ENCODE peak calls at places on chromosomes 4 and X, in five cellular contexts. I is HCT116, D is transverse colon, W is Panc1, P is spleen. L is an unnamed sample.

GRCh38 chr4:83589283-83589682 is 53.4 kb downstream of the GPAT3 start:
- DNase-seq in I (no peak), D (no peak), W (no peak), P (no peak), L (no peak)

GRCh38 chrX:34875204-34875603 is 67.4 kb upstream of the FAM47B start:
- DNase-seq in I (no peak), D (no peak), W (peak), P (no peak), L (no peak)

GRCh38 chrX:43108828-43109227 is 330.9 kb upstream of the PPP1R2C start:
- DNase-seq in I (no peak), D (no peak), W (no peak), P (no peak), L (no peak)

GRCh38 chr4:123052007-123052406 is 129.6 kb upstream of the NUDT6 start:
- DNase-seq in I (no peak), D (no peak), W (no peak), P (no peak), L (no peak)

GRCh38 chr4:7217039-7217438 is 24.7 kb downstream of the SORCS2 start:
- DNase-seq in I (no peak), D (no peak), W (no peak), P (no peak), L (no peak)

GRCh38 chr4:134636332-134637055 is 434.9 kb upstream of the PABPC4L start:
- DNase-seq in I (no peak), D (no peak), W (no peak), P (no peak), L (no peak)

GRCh38 chrX:125757794-125758564 is 408.1 kb downstream of the DCAF12L2 start:
- DNase-seq in I (no peak), D (no peak), W (no peak), P (no peak), L (no peak)

GRCh38 chr4:53490161-53490915 is 100.9 kb downstream of the LNX1 start:
- DNase-seq in I (no peak), D (no peak), W (no peak), P (no peak), L (no peak)

GRCh38 chr4:185566425-185566824 is 31.1 kb upstream of the PDLIM3 start:
- DNase-seq in I (no peak), D (no peak), W (no peak), P (no peak), L (no peak)

GRCh38 chr4:7243609-7244342 is 51.4 kb downstream of the SORCS2 start:
- DNase-seq in I (no peak), D (no peak), W (no peak), P (no peak), L (no peak)

GRCh38 chr4:113077611-113078010 is 28.2 kb downstream of the ANK2 start:
- DNase-seq in I (no peak), D (no peak), W (no peak), P (no peak), L (no peak)

GRCh38 chr4:169810325-169811323 is 52.9 kb upstream of the HPF1 start:
- DNase-seq in I (peak), D (peak), W (peak), P (no peak), L (peak)

GRCh38 chrX:137428777-137429564 is 137.0 kb upstream of the ZIC3 start:
- DNase-seq in I (no peak), D (no peak), W (no peak), P (no peak), L (peak)

GRCh38 chr4:65918872-65919271 is 248.6 kb upstream of the EPHA5 start:
- DNase-seq in I (no peak), D (no peak), W (no peak), P (no peak), L (peak)

GRCh38 chr4:155207534-155208257 is 740 bp upstream of the NPY2R start:
- DNase-seq in I (no peak), D (peak), W (no peak), P (no peak), L (peak)

GRCh38 chr4:13509442-13509841 is 25.3 kb upstream of the RAB28 start:
- DNase-seq in I (no peak), D (no peak), W (no peak), P (no peak), L (peak)

GRCh38 chrX:154051210-154051810 is 31.6 kb upstream of the IRAK1 start:
- DNase-seq in I (peak), D (peak), W (peak), P (no peak), L (peak)

GRCh38 chr4:109155682-109156243 is 146.7 kb downstream of the COL25A1 start:
- DNase-seq in I (no peak), D (no peak), W (no peak), P (no peak), L (no peak)

GRCh38 chr4:150139297-150139696 is 61.1 kb downstream of the DCLK2 start:
- DNase-seq in I (no peak), D (no peak), W (no peak), P (no peak), L (no peak)

GRCh38 chr4:41339812-41340809 is 83.4 kb downstream of the UCHL1 start:
- DNase-seq in I (no peak), D (no peak), W (no peak), P (no peak), L (peak)

GRCh38 chrX:10327651-10328050 is 170.9 kb downstream of the CLCN4 start:
- DNase-seq in I (peak), D (no peak), W (no peak), P (no peak), L (peak)

GRCh38 chr4:174305961-174306360 is 22.2 kb downstream of the CEP44 start:
- DNase-seq in I (no peak), D (no peak), W (no peak), P (no peak), L (no peak)

GRCh38 chr4:28966982-28967381 is 1753.2 kb upstream of the PCDH7 start:
- DNase-seq in I (no peak), D (no peak), W (peak), P (no peak), L (no peak)

GRCh38 chr4:41572414-41572986 is 34.5 kb downstream of the LIMCH1 start:
- DNase-seq in I (no peak), D (no peak), W (no peak), P (no peak), L (no peak)

GRCh38 chrX:13469963-13470679 is 99.3 kb upstream of the EGFL6 start:
- DNase-seq in I (no peak), D (no peak), W (no peak), P (no peak), L (no peak)

GRCh38 chr4:108160741-108161352 is 7.9 kb downstream of the LEF1 start:
- DNase-seq in I (no peak), D (no peak), W (no peak), P (no peak), L (peak)

GRCh38 chr4:64125354-64125753 is 283.9 kb downstream of the TECRL start:
- DNase-seq in I (no peak), D (no peak), W (no peak), P (no peak), L (no peak)

GRCh38 chr4:10086506-10087120 is 30.0 kb downstream of the WDR1 start:
- DNase-seq in I (no peak), D (no peak), W (no peak), P (peak), L (no peak)

GRCh38 chrX:11757729-11758399 is at the start of gene MSL3:
- DNase-seq in I (no peak), D (peak), W (no peak), P (peak), L (peak)

GRCh38 chr4:36243355-36244256 is 708 bp downstream of the ARAP2 start:
- DNase-seq in I (no peak), D (peak), W (no peak), P (no peak), L (peak)

GRCh38 chrX:41695464-41695863 is 6.7 kb downstream of the GPR34 start:
- DNase-seq in I (no peak), D (no peak), W (no peak), P (no peak), L (peak)

GRCh38 chr4:16225996-16226815 is at the start of gene TAPT1:
- DNase-seq in I (no peak), D (peak), W (no peak), P (peak), L (peak)

GRCh38 chr4:184384056-184384809 is 90.1 kb downstream of the IRF2 start:
- DNase-seq in I (no peak), D (peak), W (peak), P (peak), L (peak)

GRCh38 chrX:152927858-152928760 is 30.2 kb downstream of the ZNF185 start:
- DNase-seq in I (no peak), D (no peak), W (no peak), P (peak), L (no peak)

GRCh38 chr4:1469596-1470392 is 63.6 kb upstream of the NKX1-1 start:
- DNase-seq in I (no peak), D (peak), W (no peak), P (peak), L (no peak)

GRCh38 chr4:164937576-164938270 is 39.7 kb downstream of the TRIM61 start:
- DNase-seq in I (no peak), D (no peak), W (no peak), P (no peak), L (peak)

GRCh38 chrX:72366178-72366577 is 60.5 kb upstream of the CITED1 start:
- DNase-seq in I (no peak), D (no peak), W (no peak), P (no peak), L (no peak)
- TF ChIP-seq POLR2AphosphoS5 in I (no peak), D (no peak), W (no peak), P (no peak), L (no peak)

DNA sequence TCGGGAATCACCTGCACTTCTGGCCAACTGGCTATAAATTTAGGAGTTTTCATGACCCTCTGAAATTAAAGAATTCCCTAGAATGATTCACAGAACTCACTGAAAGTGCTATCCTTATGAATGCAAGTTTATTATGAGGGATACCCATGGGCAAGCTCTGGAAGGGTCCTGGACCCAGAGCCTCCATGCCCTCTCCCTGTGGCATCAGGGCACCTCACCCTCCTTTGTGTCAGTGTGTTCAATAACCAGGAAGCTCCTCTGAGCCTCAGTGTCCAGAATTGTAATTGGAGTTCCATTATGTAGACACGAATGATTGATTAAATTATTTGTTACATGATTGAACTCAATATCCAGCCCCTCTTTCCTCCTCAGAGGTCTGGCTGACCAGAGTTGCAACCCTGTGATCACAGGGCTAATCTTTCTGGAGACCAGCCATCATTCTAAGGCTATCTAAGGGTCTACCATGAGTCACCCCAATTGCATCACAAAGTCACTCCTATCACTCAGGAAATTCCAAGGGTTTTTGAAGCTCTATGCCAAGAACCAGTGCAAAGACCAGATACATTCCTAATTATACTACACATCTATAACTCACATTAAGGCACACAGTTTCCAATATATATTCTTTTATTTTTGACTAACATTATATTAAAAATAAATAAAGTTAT is 8.9 kb downstream of the ANXA3 start:
- DNase-seq in I (peak), D (no peak), W (no peak), P (no peak), L (no peak)
- TF ChIP-seq POLR2AphosphoS5 in I (peak), D (no peak), W (no peak), P (no peak), L (no peak)

GRCh38 chrX:40261955-40262596 is 164.3 kb upstream of the BCOR start:
- DNase-seq in I (no peak), D (no peak), W (no peak), P (peak), L (no peak)
- TF ChIP-seq POLR2AphosphoS5 in I (no peak), D (no peak), W (no peak), P (peak), L (no peak)

DNA sequence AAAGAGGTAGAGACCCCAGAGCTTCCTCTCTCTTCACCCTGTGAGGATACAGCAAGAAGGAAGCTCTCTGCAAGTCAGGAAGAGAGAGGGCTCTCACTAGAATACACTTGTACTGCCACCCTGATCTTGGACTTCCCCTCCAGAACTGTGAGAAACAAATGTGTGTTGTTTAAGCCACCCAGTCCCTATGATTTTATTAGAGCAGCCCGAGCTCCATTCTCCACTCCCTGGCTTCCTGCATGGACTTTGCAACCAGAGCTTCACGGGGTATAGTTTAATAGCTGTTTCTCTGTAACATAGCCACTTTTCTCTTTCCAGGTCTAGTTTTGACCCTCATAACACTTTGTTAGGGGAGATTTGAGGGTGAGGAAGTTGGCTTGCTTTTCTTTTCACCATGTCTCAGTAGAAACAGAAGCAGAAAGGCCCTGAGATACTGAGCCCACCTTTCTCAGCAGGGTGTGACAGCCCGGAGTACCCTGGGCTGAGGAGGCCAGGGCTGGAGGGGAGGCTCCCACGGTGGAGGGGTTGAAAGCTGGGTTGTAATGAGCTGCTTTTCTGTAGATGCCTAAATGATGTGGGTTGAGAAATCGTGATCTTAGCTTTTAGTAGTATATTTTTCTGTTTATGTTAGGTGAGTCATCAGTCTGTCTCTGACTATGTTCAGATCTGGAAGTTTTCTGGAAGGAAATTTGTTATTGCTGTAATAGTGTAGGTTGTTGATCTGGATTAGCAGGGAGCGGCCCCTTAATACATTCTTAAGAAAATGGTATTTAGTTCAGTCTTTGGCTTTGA is 118.6 kb downstream of the PTTG2 start:
- DNase-seq in I (no peak), D (peak), W (no peak), P (no peak), L (no peak)
- TF ChIP-seq POLR2AphosphoS5 in I (no peak), D (peak), W (no peak), P (no peak), L (no peak)

GRCh38 chr4:87216469-87216868 is 3.9 kb downstream of the KLHL8 start:
- DNase-seq in I (no peak), D (no peak), W (no peak), P (no peak), L (no peak)

GRCh38 chr4:87219648-87220093 is 747 bp downstream of the KLHL8 start:
- DNase-seq in I (no peak), D (peak), W (no peak), P (peak), L (peak)

GRCh38 chr4:87224036-87224923 is 3.9 kb upstream of the KLHL8 start:
- DNase-seq in I (no peak), D (no peak), W (no peak), P (no peak), L (no peak)

GRCh38 chr4:87220094-87220831 is at the start of gene KLHL8:
- DNase-seq in I (peak), D (peak), W (no peak), P (peak), L (peak)
- TF ChIP-seq POLR2AphosphoS5 in I (peak), D (peak), W (peak), P (peak), L (peak)

GRCh38 chr4:56410247-56410646 is 23.0 kb upstream of the AASDH start:
- DNase-seq in I (peak), D (peak), W (no peak), P (no peak), L (peak)
- TF ChIP-seq POLR2AphosphoS5 in I (peak), D (peak), W (no peak), P (no peak), L (no peak)

GRCh38 chrX:45716747-45717146 is 516.1 kb upstream of the DIPK2B start:
- DNase-seq in I (no peak), D (peak), W (no peak), P (no peak), L (no peak)

GRCh38 chrX:45715787-45716186 is 515.1 kb upstream of the DIPK2B start:
- DNase-seq in I (no peak), D (no peak), W (no peak), P (no peak), L (no peak)

GRCh38 chrX:45712067-45712466 is 511.4 kb upstream of the DIPK2B start:
- DNase-seq in I (no peak), D (no peak), W (no peak), P (no peak), L (no peak)

GRCh38 chrX:45711231-45711630 is 510.6 kb upstream of the DIPK2B start:
- DNase-seq in I (no peak), D (no peak), W (no peak), P (no peak), L (no peak)

GRCh38 chrX:45714864-45715263 is 514.2 kb upstream of the DIPK2B start:
- DNase-seq in I (peak), D (peak), W (no peak), P (no peak), L (no peak)
- TF ChIP-seq POLR2AphosphoS5 in I (no peak), D (no peak), W (no peak), P (no peak), L (no peak)

GRCh38 chrX:72536542-72536941 is 36.1 kb downstream of the HDAC8 start:
- DNase-seq in I (no peak), D (no peak), W (no peak), P (no peak), L (no peak)
- TF ChIP-seq POLR2AphosphoS5 in I (no peak), D (no peak), W (no peak), P (no peak), L (no peak)